ENCODE peak calls at places on chromosomes 2 and 18, in five cellular contexts. One of them, this sample, is unnamed.

GRCh38 chr2:29482867-29483266 is 367.7 kb downstream of the CLIP4 start:
- DNase-seq in transverse colon: no peak
- DNase-seq in endothelial cell of umbilical vein: no peak
- DNase-seq in breast epithelium: no peak
- DNase-seq in stomach: no peak
- DNase-seq in this sample: no peak

GRCh38 chr2:149601141-149601796 is 13.7 kb upstream of the MMADHC start:
- DNase-seq in transverse colon: no peak
- DNase-seq in breast epithelium: no peak
- DNase-seq in stomach: no peak
- DNase-seq in endothelial cell of umbilical vein: peak
- DNase-seq in this sample: no peak

GRCh38 chr2:206150631-206151030 is 8.6 kb downstream of the NDUFS1 start:
- DNase-seq in breast epithelium: no peak
- DNase-seq in transverse colon: no peak
- DNase-seq in stomach: no peak
- DNase-seq in endothelial cell of umbilical vein: no peak
- DNase-seq in this sample: no peak

GRCh38 chr2:164028764-164029534 is 293.1 kb upstream of the FIGN start:
- DNase-seq in breast epithelium: no peak
- DNase-seq in stomach: no peak
- DNase-seq in transverse colon: no peak
- DNase-seq in endothelial cell of umbilical vein: no peak
- DNase-seq in this sample: no peak

GRCh38 chr18:48915621-48916425 is 34.9 kb downstream of the SMAD7 start:
- DNase-seq in endothelial cell of umbilical vein: no peak
- DNase-seq in breast epithelium: no peak
- DNase-seq in stomach: no peak
- DNase-seq in transverse colon: no peak
- DNase-seq in this sample: no peak

GRCh38 chr2:70935468-70936164 is at the start of gene ATP6V1B1:
- DNase-seq in breast epithelium: peak
- DNase-seq in endothelial cell of umbilical vein: no peak
- DNase-seq in stomach: peak
- DNase-seq in transverse colon: no peak
- DNase-seq in this sample: peak

GRCh38 chr18:11251229-11251890 is 102.0 kb upstream of the PIEZO2 start:
- DNase-seq in stomach: no peak
- DNase-seq in transverse colon: no peak
- DNase-seq in breast epithelium: no peak
- DNase-seq in endothelial cell of umbilical vein: no peak
- DNase-seq in this sample: no peak

GRCh38 chr2:101401316-101401660 is 14.0 kb upstream of the CREG2 start:
- DNase-seq in breast epithelium: no peak
- DNase-seq in stomach: no peak
- DNase-seq in endothelial cell of umbilical vein: no peak
- DNase-seq in transverse colon: no peak
- DNase-seq in this sample: no peak

GRCh38 chr2:145652992-145653545 is 1133.2 kb upstream of the ZEB2 start:
- DNase-seq in stomach: no peak
- DNase-seq in transverse colon: no peak
- DNase-seq in endothelial cell of umbilical vein: no peak
- DNase-seq in breast epithelium: no peak
- DNase-seq in this sample: no peak

GRCh38 chr18:35352778-35353177 is 8.6 kb upstream of the ZNF24 start:
- DNase-seq in stomach: no peak
- DNase-seq in breast epithelium: no peak
- DNase-seq in transverse colon: no peak
- DNase-seq in endothelial cell of umbilical vein: no peak
- DNase-seq in this sample: no peak

GRCh38 chr2:189466656-189467055 is 25.4 kb downstream of the WDR75 start:
- DNase-seq in transverse colon: no peak
- DNase-seq in breast epithelium: no peak
- DNase-seq in endothelial cell of umbilical vein: peak
- DNase-seq in stomach: no peak
- DNase-seq in this sample: no peak

GRCh38 chr2:98948956-98949739 is 13.1 kb upstream of the CRACDL start:
- DNase-seq in breast epithelium: no peak
- DNase-seq in transverse colon: no peak
- DNase-seq in endothelial cell of umbilical vein: no peak
- DNase-seq in stomach: peak
- DNase-seq in this sample: no peak

GRCh38 chr18:47917923-47918610 is 12.4 kb downstream of the SMAD2 start:
- DNase-seq in endothelial cell of umbilical vein: no peak
- DNase-seq in stomach: no peak
- DNase-seq in breast epithelium: no peak
- DNase-seq in transverse colon: no peak
- DNase-seq in this sample: no peak

GRCh38 chr2:15797231-15797945 is 143.0 kb upstream of the MYCN start:
- DNase-seq in endothelial cell of umbilical vein: no peak
- DNase-seq in transverse colon: no peak
- DNase-seq in breast epithelium: no peak
- DNase-seq in stomach: no peak
- DNase-seq in this sample: peak

GRCh38 chr2:113015655-113016054 is 10.4 kb downstream of the IL36A start:
- DNase-seq in breast epithelium: no peak
- DNase-seq in endothelial cell of umbilical vein: no peak
- DNase-seq in transverse colon: no peak
- DNase-seq in stomach: no peak
- DNase-seq in this sample: no peak

GRCh38 chr18:2905802-2906521 is 59.2 kb downstream of the EMILIN2 start:
- DNase-seq in breast epithelium: no peak
- DNase-seq in stomach: peak
- DNase-seq in transverse colon: peak
- DNase-seq in endothelial cell of umbilical vein: peak
- DNase-seq in this sample: peak

GRCh38 chr2:232367016-232367415 is 11.5 kb upstream of the ALPP start:
- DNase-seq in stomach: no peak
- DNase-seq in endothelial cell of umbilical vein: no peak
- DNase-seq in transverse colon: no peak
- DNase-seq in breast epithelium: no peak
- DNase-seq in this sample: no peak

GRCh38 chr2:130878933-130879332 is 42.2 kb downstream of the ARHGEF4 start:
- DNase-seq in endothelial cell of umbilical vein: no peak
- DNase-seq in transverse colon: no peak
- DNase-seq in stomach: no peak
- DNase-seq in breast epithelium: no peak
- DNase-seq in this sample: no peak

GRCh38 chr2:133871810-133872209 is 303.5 kb upstream of the NCKAP5 start:
- DNase-seq in stomach: no peak
- DNase-seq in endothelial cell of umbilical vein: no peak
- DNase-seq in transverse colon: no peak
- DNase-seq in breast epithelium: no peak
- DNase-seq in this sample: no peak

GRCh38 chr18:34650121-34650545 is 60.0 kb upstream of the DTNA start:
- DNase-seq in transverse colon: no peak
- DNase-seq in endothelial cell of umbilical vein: peak
- DNase-seq in breast epithelium: no peak
- DNase-seq in stomach: no peak
- DNase-seq in this sample: no peak

GRCh38 chr2:27992787-27993747 is 102.5 kb downstream of the BABAM2 start:
- DNase-seq in transverse colon: no peak
- DNase-seq in stomach: no peak
- DNase-seq in breast epithelium: no peak
- DNase-seq in endothelial cell of umbilical vein: peak
- DNase-seq in this sample: no peak

GRCh38 chr18:11146238-11146946 is 3.0 kb downstream of the PIEZO2 start:
- DNase-seq in breast epithelium: no peak
- DNase-seq in stomach: no peak
- DNase-seq in transverse colon: no peak
- DNase-seq in endothelial cell of umbilical vein: no peak
- DNase-seq in this sample: no peak

GRCh38 chr18:7170292-7170691 is 52.7 kb upstream of the LAMA1 start:
- DNase-seq in transverse colon: no peak
- DNase-seq in endothelial cell of umbilical vein: no peak
- DNase-seq in breast epithelium: no peak
- DNase-seq in stomach: no peak
- DNase-seq in this sample: peak

GRCh38 chr2:170651603-170652002 is 63.5 kb upstream of the SP5 start:
- DNase-seq in stomach: no peak
- DNase-seq in transverse colon: no peak
- DNase-seq in endothelial cell of umbilical vein: no peak
- DNase-seq in breast epithelium: no peak
- DNase-seq in this sample: no peak

GRCh38 chr2:235047171-235048160 is 95.6 kb downstream of the SH3BP4 start:
- DNase-seq in endothelial cell of umbilical vein: no peak
- DNase-seq in breast epithelium: peak
- DNase-seq in transverse colon: no peak
- DNase-seq in stomach: no peak
- DNase-seq in this sample: no peak

GRCh38 chr18:25298853-25299274 is 53.1 kb downstream of the ZNF521 start:
- DNase-seq in stomach: no peak
- DNase-seq in transverse colon: no peak
- DNase-seq in breast epithelium: no peak
- DNase-seq in endothelial cell of umbilical vein: peak
- DNase-seq in this sample: no peak

GRCh38 chr2:226583715-226584114 is 215.9 kb downstream of the IRS1 start:
- DNase-seq in transverse colon: no peak
- DNase-seq in breast epithelium: no peak
- DNase-seq in stomach: no peak
- DNase-seq in endothelial cell of umbilical vein: peak
- DNase-seq in this sample: no peak

GRCh38 chr18:45352874-45353273 is 262.4 kb upstream of the SLC14A2 start:
- DNase-seq in stomach: no peak
- DNase-seq in transverse colon: no peak
- DNase-seq in breast epithelium: no peak
- DNase-seq in endothelial cell of umbilical vein: no peak
- DNase-seq in this sample: no peak

GRCh38 chr2:51085679-51086078 is 53.7 kb upstream of the NRXN1 start:
- DNase-seq in transverse colon: no peak
- DNase-seq in stomach: no peak
- DNase-seq in endothelial cell of umbilical vein: no peak
- DNase-seq in breast epithelium: no peak
- DNase-seq in this sample: no peak

GRCh38 chr2:237471457-237472186 is 15.4 kb upstream of the MLPH start:
- DNase-seq in endothelial cell of umbilical vein: peak
- DNase-seq in breast epithelium: no peak
- DNase-seq in transverse colon: peak
- DNase-seq in stomach: peak
- DNase-seq in this sample: no peak
- TF ChIP-seq CTCF in endothelial cell of umbilical vein: peak
- TF ChIP-seq CTCF in breast epithelium: peak
- TF ChIP-seq CTCF in transverse colon: peak
- TF ChIP-seq CTCF in stomach: peak
- TF ChIP-seq CTCF in this sample: peak

GRCh38 chr2:8677646-8678592 is 3.9 kb upstream of the ID2 start:
- DNase-seq in breast epithelium: peak
- DNase-seq in endothelial cell of umbilical vein: peak
- DNase-seq in stomach: peak
- DNase-seq in transverse colon: peak
- DNase-seq in this sample: peak
- TF ChIP-seq POLR2AphosphoS5 in breast epithelium: no peak
- TF ChIP-seq POLR2AphosphoS5 in endothelial cell of umbilical vein: no peak
- TF ChIP-seq POLR2AphosphoS5 in stomach: no peak
- TF ChIP-seq POLR2AphosphoS5 in transverse colon: peak
- TF ChIP-seq POLR2AphosphoS5 in this sample: peak

DNA sequence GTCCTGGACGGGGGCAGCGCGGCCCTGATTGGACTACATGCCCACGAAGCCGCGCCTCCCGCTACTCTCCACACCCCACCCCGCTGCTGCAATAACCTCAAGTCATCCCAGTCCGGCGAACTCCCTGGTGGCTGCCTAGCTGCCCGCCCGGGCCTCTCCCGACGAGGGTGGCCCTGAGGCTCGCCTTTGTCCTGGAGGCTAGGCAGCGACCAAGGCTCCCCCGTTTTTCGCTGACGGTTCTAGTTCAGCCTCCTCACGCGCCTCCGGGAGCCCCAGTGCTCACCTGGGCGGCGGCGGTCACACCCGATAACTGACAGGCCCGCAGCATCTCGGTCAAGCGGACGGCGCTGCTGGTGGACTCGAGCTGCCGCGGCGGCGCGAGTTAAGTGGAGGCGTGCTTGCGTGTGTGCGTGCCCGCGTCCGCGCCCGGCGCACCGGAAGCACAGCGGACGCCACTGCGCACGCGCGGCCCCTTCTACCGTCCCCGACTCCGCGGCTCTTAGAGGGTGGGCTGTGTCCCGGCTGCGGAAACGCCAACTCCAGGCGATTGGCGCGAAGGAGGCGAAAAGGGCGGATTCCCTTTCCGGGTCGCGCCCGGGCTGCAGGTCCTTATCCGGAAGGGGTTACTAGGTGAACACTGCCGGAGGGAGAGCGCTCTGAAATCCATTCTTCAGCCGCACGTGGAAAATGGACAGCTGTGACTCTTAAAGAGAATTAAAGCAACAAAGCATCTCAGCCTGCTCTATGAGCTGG is at the start of gene IMMT:
- DNase-seq in breast epithelium: peak
- DNase-seq in endothelial cell of umbilical vein: peak
- DNase-seq in transverse colon: peak
- DNase-seq in stomach: peak
- DNase-seq in this sample: peak
- TF ChIP-seq POLR2A in breast epithelium: peak
- TF ChIP-seq POLR2A in endothelial cell of umbilical vein: peak
- TF ChIP-seq POLR2A in transverse colon: peak
- TF ChIP-seq POLR2A in stomach: peak
- TF ChIP-seq POLR2A in this sample: peak

GRCh38 chr18:58541137-58541788 is 87.6 kb downstream of the ALPK2 start:
- DNase-seq in endothelial cell of umbilical vein: no peak
- DNase-seq in breast epithelium: no peak
- DNase-seq in transverse colon: no peak
- DNase-seq in stomach: no peak
- DNase-seq in this sample: no peak
- TF ChIP-seq CTCF in endothelial cell of umbilical vein: no peak
- TF ChIP-seq CTCF in breast epithelium: no peak
- TF ChIP-seq CTCF in transverse colon: no peak
- TF ChIP-seq CTCF in stomach: no peak
- TF ChIP-seq CTCF in this sample: no peak